ENCODE peak calls at places on chromosomes 7 and 10, in six cellular contexts. O is stromal cell of bone marrow; X is tibial artery; P is LNCaP clone FGC; Z is stimulated activated CD8-positive, alpha-beta memory T cell treated with anti-CD3 and anti-CD28 coated beads, Interleukin-7, amount 100 ng/mL, for 24 hours; T is activated CD4-positive, CD25-positive, alpha-beta regulatory T cell. N is an unnamed sample.

GRCh38 chr7:17132726-17133125 is 165.7 kb upstream of the AHR start:
- DNase-seq in O (peak), X (no peak), P (no peak), Z (no peak), T (no peak), N (no peak)

GRCh38 chr7:130966246-130967009 is 232.4 kb upstream of the KLF14 start:
- DNase-seq in O (peak), X (no peak), P (no peak), Z (no peak), T (no peak), N (no peak)

GRCh38 chr10:100872034-100872791 is 40.5 kb upstream of the SLF2 start:
- DNase-seq in O (no peak), X (no peak), P (no peak), Z (peak), T (peak), N (no peak)

GRCh38 chr7:81501220-81501619 is 268.6 kb downstream of the HGF start:
- DNase-seq in O (peak), X (no peak), P (no peak), Z (no peak), T (no peak), N (peak)

GRCh38 chr10:30705625-30706149 is 76.1 kb upstream of the LYZL2 start:
- DNase-seq in O (no peak), X (no peak), P (no peak), Z (no peak), T (no peak), N (no peak)

GRCh38 chr10:95536894-95537542 is 24.2 kb downstream of the SORBS1 start:
- DNase-seq in O (no peak), X (no peak), P (no peak), Z (no peak), T (no peak), N (no peak)

GRCh38 chr7:30941582-30942310 is 22.0 kb upstream of the GHRHR start:
- DNase-seq in O (no peak), X (no peak), P (peak), Z (no peak), T (no peak), N (no peak)

GRCh38 chr10:110141747-110142625 is 65.4 kb upstream of the MXI1 start:
- DNase-seq in O (no peak), X (no peak), P (no peak), Z (no peak), T (no peak), N (peak)

GRCh38 chr10:101780818-101781654 is 2.2 kb downstream of the NPM3 start:
- DNase-seq in O (peak), X (peak), P (peak), Z (peak), T (peak), N (peak)

GRCh38 chr10:18658301-18658991 is 785 bp upstream of the ARL5B start:
- DNase-seq in O (peak), X (no peak), P (no peak), Z (no peak), T (peak), N (peak)

GRCh38 chr7:37028909-37029440 is 304.7 kb upstream of the AOAH start:
- DNase-seq in O (no peak), X (no peak), P (no peak), Z (peak), T (no peak), N (no peak)

GRCh38 chr10:62779487-62780248 is 24.9 kb upstream of the ADO start:
- DNase-seq in O (no peak), X (no peak), P (no peak), Z (peak), T (peak), N (no peak)

GRCh38 chr7:11589251-11589650 is 242.7 kb downstream of the THSD7A start:
- DNase-seq in O (no peak), X (no peak), P (no peak), Z (no peak), T (no peak), N (no peak)

GRCh38 chr7:102473271-102473991 is 5.3 kb downstream of the POLR2J start:
- DNase-seq in O (no peak), X (peak), P (no peak), Z (no peak), T (no peak), N (no peak)

GRCh38 chr7:158275711-158276413 is 311.8 kb downstream of the PTPRN2 start:
- DNase-seq in O (no peak), X (peak), P (no peak), Z (no peak), T (no peak), N (no peak)

GRCh38 chr10:1543596-1543995 is 193.7 kb downstream of the ADARB2 start:
- DNase-seq in O (no peak), X (peak), P (no peak), Z (no peak), T (no peak), N (no peak)

GRCh38 chr10:1515121-1515779 is 222.1 kb downstream of the ADARB2 start:
- DNase-seq in O (no peak), X (no peak), P (no peak), Z (no peak), T (no peak), N (no peak)

GRCh38 chr7:128812514-128813168 is 17.6 kb upstream of the FLNC start:
- DNase-seq in O (no peak), X (no peak), P (no peak), Z (no peak), T (no peak), N (no peak)

GRCh38 chr10:71975891-71976725 is 11.9 kb downstream of the CHST3 start:
- DNase-seq in O (peak), X (peak), P (no peak), Z (no peak), T (no peak), N (peak)

GRCh38 chr7:47596502-47597202 is 14.7 kb upstream of the TNS3 start:
- DNase-seq in O (no peak), X (peak), P (no peak), Z (no peak), T (no peak), N (no peak)

GRCh38 chr10:71308985-71309384 is 10.1 kb upstream of the SLC29A3 start:
- DNase-seq in O (no peak), X (no peak), P (no peak), Z (no peak), T (no peak), N (no peak)

GRCh38 chr7:102107474-102108104 is 179.1 kb upstream of the SH2B2 start:
- DNase-seq in O (no peak), X (no peak), P (no peak), Z (no peak), T (no peak), N (no peak)

GRCh38 chr7:151277631-151278030 is 29.1 kb upstream of the SMARCD3 start:
- DNase-seq in O (no peak), X (no peak), P (no peak), Z (no peak), T (no peak), N (no peak)

GRCh38 chr10:100370561-100370975 is 23.5 kb downstream of the SCD start:
- DNase-seq in O (peak), X (no peak), P (peak), Z (no peak), T (no peak), N (peak)

GRCh38 chr10:13115832-13116793 is 16.1 kb downstream of the OPTN start:
- DNase-seq in O (no peak), X (no peak), P (no peak), Z (no peak), T (no peak), N (no peak)

GRCh38 chr7:21844742-21845141 is 101.0 kb downstream of the CDCA7L start:
- DNase-seq in O (no peak), X (no peak), P (no peak), Z (no peak), T (no peak), N (no peak)

GRCh38 chr7:152636436-152636835 is 39.5 kb downstream of the XRCC2 start:
- DNase-seq in O (no peak), X (no peak), P (no peak), Z (no peak), T (no peak), N (no peak)

GRCh38 chr10:91689731-91690168 is 56.9 kb upstream of the PPP1R3C start:
- DNase-seq in O (peak), X (peak), P (no peak), Z (no peak), T (no peak), N (peak)

GRCh38 chr7:103343332-103343731 is 1.2 kb downstream of the DNAJC2 start:
- DNase-seq in O (no peak), X (no peak), P (no peak), Z (no peak), T (no peak), N (no peak)

GRCh38 chr10:89702121-89702480 is 711 bp downstream of the KIF20B start:
- DNase-seq in O (no peak), X (no peak), P (no peak), Z (no peak), T (no peak), N (no peak)

GRCh38 chr10:33277135-33277536 is 57.3 kb downstream of the NRP1 start:
- DNase-seq in O (no peak), X (peak), P (no peak), Z (no peak), T (no peak), N (no peak)

GRCh38 chr7:151838861-151839381 is 38.0 kb downstream of the PRKAG2 start:
- DNase-seq in O (no peak), X (no peak), P (no peak), Z (no peak), T (no peak), N (no peak)

GRCh38 chr10:67664936-67665335 is 31.1 kb downstream of the CTNNA3 start:
- DNase-seq in O (no peak), X (no peak), P (no peak), Z (no peak), T (no peak), N (no peak)

GRCh38 chr10:7696545-7696944 is 6.6 kb upstream of the ITIH2 start:
- DNase-seq in O (no peak), X (peak), P (no peak), Z (no peak), T (no peak), N (no peak)

GRCh38 chr10:10361486-10361885 is 656.2 kb upstream of the CELF2 start:
- DNase-seq in O (no peak), X (no peak), P (no peak), Z (no peak), T (no peak), N (no peak)

GRCh38 chr10:70503776-70504175 is 25.2 kb downstream of the PALD1 start:
- DNase-seq in O (no peak), X (no peak), P (no peak), Z (no peak), T (no peak), N (no peak)

N was measured in fibroblast of gingiva.